ENCODE peak calls at places on chromosomes 4 and X, in four cellular contexts. D, K, T and C are unnamed samples.

GRCh38 chr4:4394644-4395043 is 7.7 kb downstream of the NSG1 start:
- DNase-seq in K (no peak), T (no peak), D (no peak), C (no peak)

GRCh38 chr4:161256172-161256571 is 907.6 kb downstream of the FSTL5 start:
- DNase-seq in T (peak), K (no peak), D (no peak), C (no peak)

GRCh38 chrX:17759990-17760389 is 22.7 kb downstream of the SCML1 start:
- DNase-seq in K (no peak), T (no peak), D (no peak), C (no peak)

GRCh38 chr4:112951362-112951962 is 98.0 kb upstream of the ANK2 start:
- DNase-seq in K (no peak), T (no peak), D (no peak), C (no peak)

GRCh38 chr4:156576946-156577345 is 394.7 kb downstream of the PDGFC start:
- DNase-seq in T (no peak), K (no peak), D (no peak), C (no peak)

GRCh38 chr4:74682567-74683359 is 111.6 kb downstream of the BTC start:
- DNase-seq in D (no peak), T (peak), K (no peak), C (no peak)

GRCh38 chr4:140268441-140268840 is 105.0 kb upstream of the SCOC start:
- DNase-seq in K (no peak), D (no peak), T (no peak), C (no peak)

GRCh38 chr4:87068591-87069021 is 133.8 kb downstream of the AFF1 start:
- DNase-seq in T (no peak), D (no peak), K (no peak), C (no peak)

GRCh38 chr4:82525287-82525898 is 36.4 kb downstream of the TMEM150C start:
- DNase-seq in T (no peak), D (no peak), K (no peak), C (no peak)

GRCh38 chrX:139751053-139751452 is 43.1 kb upstream of the MCF2 start:
- DNase-seq in K (no peak), T (no peak), D (no peak), C (no peak)

GRCh38 chrX:13110427-13111324 is 66.3 kb upstream of the FAM9C start:
- DNase-seq in D (no peak), K (no peak), T (peak), C (no peak)
- TF ChIP-seq YY1 in D (no peak), K (no peak), T (no peak), C (no peak)

GRCh38 chr4:25030283-25031076 is at the start of gene LGI2:
- DNase-seq in K (no peak), D (peak), T (no peak), C (no peak)
- TF ChIP-seq YY1 in K (no peak), D (no peak), T (no peak), C (no peak)

GRCh38 chr4:159384619-159385018 is 281.7 kb downstream of the RAPGEF2 start:
- DNase-seq in D (no peak), K (no peak), T (no peak), C (no peak)
- TF ChIP-seq YY1 in D (no peak), K (no peak), T (no peak), C (no peak)

GRCh38 chrX:132467029-132467428 is 21.8 kb downstream of the MBNL3 start:
- DNase-seq in K (no peak), T (no peak), D (no peak), C (no peak)

GRCh38 chrX:132461886-132462285 is 27.0 kb downstream of the MBNL3 start:
- DNase-seq in K (no peak), T (no peak), D (no peak), C (no peak)

GRCh38 chrX:132468454-132468853 is 20.4 kb downstream of the MBNL3 start:
- DNase-seq in K (no peak), D (no peak), T (no peak), C (no peak)

GRCh38 chrX:132463411-132463810 is 25.4 kb downstream of the MBNL3 start:
- DNase-seq in D (peak), T (peak), K (no peak), C (peak)
- TF ChIP-seq YY1 in D (no peak), T (no peak), K (no peak), C (no peak)

DNA sequence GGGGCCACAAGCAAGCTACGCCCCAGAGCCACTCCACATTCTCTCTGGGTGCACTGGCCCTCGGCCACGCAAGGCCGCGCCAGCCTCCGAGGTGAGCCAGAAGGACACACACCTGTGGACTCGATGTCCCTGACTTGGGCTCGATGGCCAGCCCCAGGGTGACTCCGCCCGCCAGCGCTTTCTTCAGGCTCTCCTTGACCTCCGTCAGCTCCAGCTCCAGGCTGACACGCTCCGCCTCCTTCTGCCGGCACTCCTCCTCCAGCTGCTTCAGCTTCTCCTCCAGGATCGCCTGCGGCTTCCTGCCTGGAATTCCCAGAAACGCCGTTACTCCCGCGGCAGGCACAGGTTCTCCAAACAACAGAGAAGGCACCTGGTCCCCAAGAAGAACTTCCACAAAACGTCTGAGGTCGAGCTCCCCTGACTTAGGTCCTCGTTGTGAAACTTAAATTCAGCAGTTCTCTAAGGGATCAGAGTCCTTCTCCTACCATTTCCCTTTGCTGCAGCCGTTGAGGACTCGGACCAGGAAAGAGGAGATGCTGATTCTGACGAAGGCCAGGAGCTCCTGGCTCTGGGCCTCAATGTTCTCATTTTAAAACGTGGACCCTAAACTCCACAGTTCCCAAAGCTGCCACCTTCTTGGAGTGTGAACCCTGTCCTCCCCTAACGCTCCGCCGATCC is 166.8 kb downstream of the AFAP1 start:
- DNase-seq in D (no peak), T (no peak), K (no peak), C (no peak)
- TF ChIP-seq YY1 in D (no peak), T (no peak), K (no peak), C (no peak)

GRCh38 chrX:18983711-18984380 is at the start of gene PHKA2:
- DNase-seq in T (no peak), K (no peak), D (peak), C (peak)
- TF ChIP-seq YY1 in T (no peak), K (no peak), D (no peak), C (no peak)

GRCh38 chrX:39821011-39821708 is 276.6 kb downstream of the BCOR start:
- DNase-seq in D (peak), T (no peak), K (no peak), C (peak)
- TF ChIP-seq YY1 in D (no peak), T (no peak), K (no peak), C (no peak)

GRCh38 chr4:62260256-62260655 is 1060.1 kb downstream of the ADGRL3 start:
- DNase-seq in D (no peak), T (no peak), K (no peak), C (no peak)
- TF ChIP-seq YY1 in D (no peak), T (no peak), K (no peak), C (no peak)